ENCODE peak calls at places on chromosomes 3 and 15, in four cellular contexts. P is amniotic stem cell, M is AG20443, O is GM10248. Z is an unnamed sample.

GRCh38 chr15:38069001-38069400 is 134.6 kb downstream of the TMCO5A start:
- DNase-seq in P (peak), M (peak), O (peak), Z (no peak)

GRCh38 chr15:83205725-83206324 is 1.8 kb downstream of the HDGFL3 start:
- DNase-seq in P (peak), M (no peak), O (no peak), Z (no peak)

GRCh38 chr15:65630760-65631159 is 9.0 kb downstream of the SLC24A1 start:
- DNase-seq in P (no peak), M (no peak), O (no peak), Z (no peak)

GRCh38 chr15:74202461-74203401 is at the start of gene STRA6:
- DNase-seq in P (no peak), M (no peak), O (no peak), Z (peak)

GRCh38 chr3:157199841-157200240 is 39.9 kb upstream of the CCNL1 start:
- DNase-seq in P (no peak), M (peak), O (no peak), Z (no peak)

GRCh38 chr3:71851878-71852277 is 66.9 kb upstream of the PROK2 start:
- DNase-seq in P (no peak), M (no peak), O (no peak), Z (no peak)

GRCh38 chr15:96353931-96354730 is 23.6 kb downstream of the NR2F2 start:
- DNase-seq in P (no peak), M (peak), O (no peak), Z (no peak)

GRCh38 chr3:182726258-182727142 is 66.8 kb upstream of the ATP11B start:
- DNase-seq in P (no peak), M (no peak), O (no peak), Z (no peak)

GRCh38 chr3:135528638-135529037 is 436.9 kb upstream of the PPP2R3A start:
- DNase-seq in P (no peak), M (no peak), O (no peak), Z (no peak)

GRCh38 chr15:81312790-81313543 is 11.0 kb downstream of the STARD5 start:
- DNase-seq in P (peak), M (peak), O (no peak), Z (no peak)

GRCh38 chr3:179533274-179533673 is 29.5 kb upstream of the ACTL6A start:
- DNase-seq in P (no peak), M (no peak), O (no peak), Z (no peak)

GRCh38 chr15:101689901-101690300 is 34.4 kb downstream of the TARS3 start:
- DNase-seq in P (no peak), M (peak), O (no peak), Z (no peak)

GRCh38 chr15:80996247-80996646 is 4.5 kb upstream of the TLNRD1 start:
- DNase-seq in P (no peak), M (no peak), O (no peak), Z (peak)

GRCh38 chr3:177830411-177830849 is 633.1 kb upstream of the TBL1XR1 start:
- DNase-seq in P (no peak), M (peak), O (no peak), Z (no peak)

Z was measured in NT2/D1.